ENCODE peak calls at places on chromosomes 11 and 22, in six cellular contexts. P, H, W, N, X and T are unnamed samples.

GRCh38 chr22:39144101-39144815 is 8.2 kb downstream of the CBX7 start:
- DNase-seq in P (peak; percentile 70), H (no peak), W (peak; percentile 14), N (peak; percentile 45), X (peak; percentile 82), T (peak; percentile 82)

GRCh38 chr11:106456651-106457050 is 379.2 kb downstream of the AASDHPPT start:
- DNase-seq in P (no peak), H (no peak), W (no peak), N (no peak), X (no peak), T (no peak)

GRCh38 chr11:45145421-45146071 is 893 bp upstream of the PRDM11 start:
- DNase-seq in P (no peak), H (peak; percentile 81), W (no peak), N (peak; percentile 45), X (no peak), T (no peak)

GRCh38 chr11:120786206-120786735 is 237.6 kb upstream of the TBCEL start:
- DNase-seq in P (no peak), H (peak; percentile 11), W (no peak), N (no peak), X (no peak), T (no peak)

GRCh38 chr11:134655189-134655937 is 243.3 kb upstream of the B3GAT1 start:
- DNase-seq in P (no peak), H (peak; percentile 70), W (no peak), N (no peak), X (no peak), T (no peak)

GRCh38 chr11:108790501-108791299 is 125.8 kb downstream of the DDX10 start:
- DNase-seq in P (no peak), H (no peak), W (no peak), N (no peak), X (peak; percentile 10), T (peak; percentile 7)

GRCh38 chr11:127789887-127790286 is 789.3 kb upstream of the KIRREL3 start:
- DNase-seq in P (no peak), H (no peak), W (no peak), N (no peak), X (peak; percentile 26), T (no peak)

GRCh38 chr11:57224537-57224936 is 12.5 kb downstream of the APLNR start:
- DNase-seq in P (no peak), H (no peak), W (peak; percentile 21), N (no peak), X (no peak), T (no peak)

GRCh38 chr11:65489061-65489705 is 9.7 kb upstream of the MALAT1 start:
- DNase-seq in P (no peak), H (peak; percentile 79), W (no peak), N (peak; percentile 89), X (no peak), T (no peak)

GRCh38 chr11:130480166-130480565 is 31.7 kb downstream of the ADAMTS15 start:
- DNase-seq in P (no peak), H (no peak), W (no peak), N (peak; percentile 37), X (no peak), T (peak; percentile 5)

GRCh38 chr11:94519478-94520084 is 7.3 kb downstream of the C11orf97 start:
- DNase-seq in P (peak; percentile 45), H (no peak), W (no peak), N (peak; percentile 56), X (peak; percentile 18), T (peak; percentile 33)

GRCh38 chr22:40799008-40799407 is 20.1 kb downstream of the SLC25A17 start:
- DNase-seq in P (no peak), H (no peak), W (no peak), N (no peak), X (no peak), T (no peak)

GRCh38 chr22:48884292-48884691 is 943.4 kb downstream of the BRD1 start:
- DNase-seq in P (no peak), H (peak; percentile 35), W (no peak), N (no peak), X (no peak), T (no peak)

GRCh38 chr11:72446929-72447753 is 12.8 kb upstream of the CLPB start:
- DNase-seq in P (peak; percentile 54), H (no peak), W (peak; percentile 44), N (peak; percentile 69), X (peak; percentile 51), T (peak; percentile 57)

GRCh38 chr11:120622189-120622912 is 110.8 kb downstream of the GRIK4 start:
- DNase-seq in P (no peak), H (no peak), W (no peak), N (no peak), X (peak; percentile 71), T (no peak)

GRCh38 chr11:1642288-1643145 is 12.9 kb downstream of the KRTAP5-5 start:
- DNase-seq in P (no peak), H (no peak), W (no peak), N (no peak), X (no peak), T (no peak)

GRCh38 chr22:49827307-49827852 is 293 bp downstream of the BRD1 start:
- DNase-seq in P (no peak), H (no peak), W (no peak), N (no peak), X (no peak), T (peak; percentile 79)

GRCh38 chr11:17593466-17594245 is 46.6 kb downstream of the OTOG start:
- DNase-seq in P (no peak), H (peak; percentile 68), W (no peak), N (no peak), X (no peak), T (no peak)
- TF ChIP-seq CTCF in P (no peak), H (no peak), W (no peak), N (no peak), X (no peak), T (no peak)

DNA sequence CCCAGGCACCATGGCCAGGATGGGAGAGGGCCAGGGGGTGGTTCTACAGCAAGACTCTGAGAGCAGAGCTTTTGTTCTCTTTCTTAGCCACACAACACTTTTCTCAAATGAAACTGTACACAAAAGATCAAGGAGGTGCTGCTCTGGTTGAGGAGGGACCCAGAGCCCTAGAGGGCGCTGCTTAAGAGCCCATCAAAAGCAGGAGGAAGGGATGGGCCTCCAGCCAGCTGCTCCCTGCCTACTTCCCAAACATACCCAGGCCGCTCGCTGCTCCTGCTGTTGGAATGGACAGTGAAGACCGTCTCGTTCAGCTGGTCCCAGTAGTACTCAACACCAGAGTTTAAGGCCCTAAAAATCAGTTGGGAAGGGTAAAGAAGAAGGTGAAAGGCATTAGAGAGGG is 18.4 kb upstream of the CHRM4 start:
- DNase-seq in P (no peak), H (no peak), W (no peak), N (peak; percentile 9), X (no peak), T (no peak)
- TF ChIP-seq CTCF in P (no peak), H (no peak), W (no peak), N (peak; percentile 40), X (no peak), T (no peak)

GRCh38 chr11:32002311-32002710 is 88.6 kb upstream of the RCN1 start:
- DNase-seq in P (no peak), H (no peak), W (peak; percentile 5), N (no peak), X (no peak), T (no peak)

GRCh38 chr11:32003335-32003734 is 87.5 kb upstream of the RCN1 start:
- DNase-seq in P (no peak), H (no peak), W (no peak), N (no peak), X (peak; percentile 20), T (no peak)

GRCh38 chr11:32008879-32009548 is 81.9 kb upstream of the RCN1 start:
- DNase-seq in P (no peak), H (no peak), W (no peak), N (no peak), X (no peak), T (no peak)

GRCh38 chr11:32005786-32006406 is 85.0 kb upstream of the RCN1 start:
- DNase-seq in P (no peak), H (no peak), W (no peak), N (peak; percentile 41), X (no peak), T (no peak)

DNA sequence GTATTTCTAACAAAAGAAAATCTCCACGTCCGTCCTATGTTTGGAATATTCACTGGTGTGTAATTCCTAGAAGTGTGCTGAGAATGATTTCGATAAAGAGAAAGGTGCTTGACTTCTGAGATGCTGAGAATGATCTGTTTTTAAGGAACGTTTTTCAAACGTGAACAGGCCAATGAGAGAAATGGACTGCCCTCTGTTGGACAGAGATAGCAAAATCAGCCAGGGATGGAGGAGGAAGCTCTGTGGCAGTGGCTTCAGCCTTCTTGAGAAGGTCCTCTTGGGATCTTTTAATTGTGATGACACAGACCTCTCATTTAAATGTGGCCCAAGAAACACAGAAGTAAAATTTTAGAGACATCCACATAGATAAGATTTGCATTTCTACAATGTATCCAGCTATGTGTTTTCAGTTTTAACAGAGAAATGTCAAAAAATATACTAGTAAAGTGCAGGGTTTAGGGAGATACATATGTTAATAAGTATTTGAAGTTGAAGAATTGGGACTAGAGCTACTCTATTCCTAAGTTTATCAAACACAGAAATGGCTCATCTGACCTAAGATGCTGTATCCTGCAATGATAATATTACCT is 84.0 kb upstream of the RCN1 start:
- DNase-seq in P (peak; percentile 29), H (no peak), W (peak; percentile 7), N (peak; percentile 59), X (peak; percentile 62), T (peak; percentile 49)
- TF ChIP-seq CTCF in P (peak; percentile 59), H (no peak), W (peak; percentile 75), N (peak; percentile 78), X (peak; percentile 72), T (peak; percentile 66)

DNA sequence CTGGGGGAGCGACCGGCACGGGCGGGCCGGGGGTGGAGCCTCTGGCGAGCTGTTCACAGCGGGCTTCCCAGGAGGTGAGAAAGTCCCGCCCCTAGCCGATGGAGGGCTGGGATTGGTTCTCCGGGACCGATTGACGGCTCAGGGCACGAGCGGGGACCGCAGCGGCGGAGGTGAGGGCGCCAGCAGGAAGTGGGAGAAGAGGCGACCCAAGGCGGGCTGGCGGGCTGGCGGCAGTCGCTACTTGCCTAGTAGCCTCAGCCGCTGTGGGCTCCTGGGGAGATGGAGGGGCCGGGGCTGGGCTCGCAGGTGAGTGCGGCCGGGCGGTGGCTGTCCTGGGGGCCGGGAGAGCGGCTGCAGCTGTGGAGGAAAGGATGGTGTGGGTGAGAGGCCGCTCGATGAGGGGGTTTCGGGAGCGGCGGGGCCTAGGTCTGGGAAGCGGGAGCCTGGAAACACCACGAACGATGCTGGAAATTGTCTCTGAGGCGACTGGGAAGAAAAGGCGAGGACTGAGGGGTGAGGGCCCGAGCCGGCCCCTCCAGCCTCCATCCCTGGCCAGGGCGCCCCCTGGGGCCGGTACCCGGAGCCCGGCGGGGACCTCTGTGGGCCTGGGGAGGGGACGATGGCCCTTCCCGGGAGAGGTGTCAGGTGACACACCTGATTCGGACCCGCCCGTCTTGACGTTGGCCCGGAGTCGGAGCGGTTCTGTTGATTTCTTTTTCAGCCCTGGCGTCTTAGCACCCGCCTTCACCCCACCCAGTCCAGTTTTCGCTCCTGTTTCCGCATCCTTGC is at the start of gene ZDHHC13:
- DNase-seq in P (peak; percentile 93), H (peak; percentile 95), W (peak; percentile 43), N (peak; percentile 84), X (peak; percentile 97), T (peak; percentile 98)
- TF ChIP-seq CTCF in P (peak; percentile 15), H (no peak), W (peak; percentile 69), N (peak; percentile 56), X (peak; percentile 51), T (peak; percentile 18)